ENCODE peak calls at places on chromosomes 5 and 9, in five cellular contexts. C is heart left ventricle, W is vagina, I is fibroblast of lung, M is uterus. B is an unnamed sample.

GRCh38 chr5:92800360-92800759 is 780.7 kb downstream of the NR2F1-AS1 start:
- DNase-seq in C (no peak), I (peak; percentile 53), M (no peak), W (no peak), B (no peak)

GRCh38 chr9:124879226-124879625 is 17.3 kb downstream of the ARPC5L start:
- DNase-seq in M (no peak), W (no peak), I (no peak), C (no peak), B (no peak)

GRCh38 chr5:130536726-130537125 is 628.3 kb downstream of the HINT1 start:
- DNase-seq in M (no peak), W (no peak), I (no peak), C (no peak), B (no peak)

GRCh38 chr5:31449175-31449574 is 82.7 kb downstream of the DROSHA start:
- DNase-seq in M (no peak), I (peak; percentile 85), W (no peak), C (no peak), B (no peak)

GRCh38 chr5:73186976-73187375 is 14.0 kb downstream of the TMEM174 start:
- DNase-seq in I (no peak), M (no peak), W (no peak), C (no peak), B (no peak)

GRCh38 chr5:157744055-157745011 is 821 bp downstream of the LSM11 start:
- DNase-seq in C (peak; percentile 29), I (peak; percentile 13), W (no peak), M (peak; percentile 33), B (peak; percentile 30)

GRCh38 chr9:107644774-107645463 is 155.3 kb upstream of the KLF4 start:
- DNase-seq in C (peak; percentile 69), I (no peak), M (no peak), W (no peak), B (no peak)

GRCh38 chr5:73454379-73455036 is 5.9 kb upstream of the FOXD1 start:
- DNase-seq in C (no peak), M (no peak), W (no peak), I (peak; percentile 55), B (peak; percentile 83)

GRCh38 chr5:35668320-35668719 is 50.7 kb downstream of the SPEF2 start:
- DNase-seq in C (no peak), I (no peak), W (no peak), M (no peak), B (no peak)

GRCh38 chr9:123654647-123655637 is 275.0 kb downstream of the DENND1A start:
- DNase-seq in C (no peak), I (no peak), W (no peak), M (no peak), B (no peak)

GRCh38 chr9:846852-847251 is 5.4 kb downstream of the DMRT1 start:
- DNase-seq in M (no peak), I (no peak), W (no peak), C (no peak), B (no peak)

GRCh38 chr5:93189707-93190120 is 391.3 kb downstream of the NR2F1-AS1 start:
- DNase-seq in W (no peak), I (peak; percentile 99), M (no peak), C (no peak), B (no peak)

GRCh38 chr5:159817262-159818029 is 98.8 kb upstream of the ADRA1B start:
- DNase-seq in W (no peak), M (no peak), C (no peak), I (peak; percentile 66), B (no peak)

GRCh38 chr5:65262094-65262493 is 219.6 kb downstream of the ADAMTS6 start:
- DNase-seq in W (no peak), I (peak; percentile 70), C (peak; percentile 18), M (peak; percentile 29), B (no peak)

GRCh38 chr9:73223594-73223993 is 71.9 kb downstream of the ANXA1 start:
- DNase-seq in M (no peak), W (no peak), C (no peak), I (no peak), B (no peak)

GRCh38 chr9:116687074-116687761 is at the start of gene TRIM32:
- DNase-seq in W (no peak), M (peak; percentile 93), I (peak; percentile 85), C (peak; percentile 93), B (peak; percentile 99)

GRCh38 chr9:89313842-89314241 is 2.8 kb downstream of the CKS2 start:
- DNase-seq in M (no peak), W (no peak), C (no peak), I (peak; percentile 39), B (no peak)

GRCh38 chr9:89309608-89310485 is 1.1 kb upstream of the CKS2 start:
- DNase-seq in W (no peak), C (no peak), I (no peak), M (no peak), B (peak; percentile 69)

GRCh38 chr9:89312154-89312616 is 1.2 kb downstream of the CKS2 start:
- DNase-seq in M (no peak), W (no peak), I (no peak), C (no peak), B (no peak)

GRCh38 chr9:89310486-89311345 is at the start of gene CKS2:
- DNase-seq in I (peak; percentile 100), C (peak; percentile 100), W (peak; percentile 100), M (peak; percentile 100), B (peak; percentile 99)

DNA sequence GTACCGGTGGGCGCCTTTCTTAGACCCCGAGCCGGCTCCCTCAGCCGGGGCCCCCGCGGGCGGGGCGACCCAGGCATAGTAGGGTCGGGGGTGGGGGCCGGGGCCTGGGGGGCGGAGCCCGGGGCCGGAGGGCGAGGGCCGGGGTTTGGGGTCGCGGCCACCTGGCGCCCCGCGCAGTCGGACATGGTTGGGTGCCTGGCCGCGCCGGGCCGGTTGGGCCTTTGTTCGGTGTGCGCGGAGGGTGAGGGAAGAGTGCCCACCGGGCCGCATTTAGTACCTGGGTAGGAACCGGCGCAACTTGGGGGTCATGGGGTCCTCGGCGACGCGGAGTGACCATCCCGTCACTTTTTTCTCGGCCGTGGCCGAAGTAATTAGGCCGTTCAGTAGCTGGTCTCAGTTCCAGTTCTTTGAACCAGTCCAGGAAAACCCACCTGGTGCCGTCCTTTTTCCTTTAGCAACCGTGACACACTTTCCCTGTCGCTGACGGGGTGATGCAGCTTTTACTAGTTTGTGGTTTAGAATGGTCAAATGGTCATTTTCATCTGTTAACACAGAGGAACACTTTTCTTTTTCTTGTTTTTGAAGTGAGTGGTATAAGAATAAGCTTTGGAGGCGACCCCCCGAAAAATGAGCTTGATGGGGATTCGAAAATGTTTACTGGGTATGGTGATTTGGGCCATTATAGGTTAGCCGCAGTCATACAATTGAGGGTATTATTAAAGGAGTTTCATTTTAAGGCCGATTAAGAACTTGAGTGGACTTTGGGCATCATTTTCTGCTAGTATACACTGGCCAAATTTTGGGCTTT is 555 bp downstream of the CKS2 start:
- DNase-seq in M (no peak), C (peak; percentile 22), W (no peak), I (no peak), B (no peak)
- H3K27ac ChIP-seq in M (no peak overlapping the region), C (no peak overlapping the region), W (peak overlapping the region; percentile 92), I (peak overlapping the region; percentile 94), B (peak overlapping the region; percentile 91)

DNA sequence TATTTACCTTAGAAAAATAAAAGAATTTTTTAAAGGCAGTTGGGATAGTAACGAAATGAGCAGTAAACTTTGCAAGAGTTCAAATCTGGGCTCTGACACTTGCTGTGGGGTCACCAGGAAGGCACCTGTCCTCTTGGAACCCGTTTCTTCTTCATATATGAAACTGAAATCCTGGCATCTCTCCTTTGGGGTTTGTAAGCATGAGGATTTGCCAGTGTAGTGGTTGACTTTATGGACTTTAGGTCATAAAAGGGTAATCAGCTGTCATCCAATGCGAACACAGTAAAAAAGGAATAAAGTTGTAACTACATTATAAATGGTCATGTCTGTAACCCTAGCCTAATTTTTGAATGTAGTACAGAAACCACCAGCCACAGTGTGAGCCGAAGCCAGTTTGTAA is 1.3 kb downstream of the RAB14 start:
- DNase-seq in W (no peak), C (no peak), M (no peak), I (no peak), B (no peak)
- H3K27ac ChIP-seq in W (peak overlapping the region; percentile 97), C (peak overlapping the region; percentile 8), M (peak overlapping the region; percentile 90), I (peak overlapping the region; percentile 76), B (no peak overlapping the region)

GRCh38 chr9:137028013-137028280 is at the start of gene ABCA2:
- DNase-seq in I (peak; percentile 23), M (no peak), W (no peak), C (no peak), B (no peak)

GRCh38 chr9:137030528-137030927 is 1.4 kb downstream of the FUT7 start:
- DNase-seq in C (peak; percentile 56), I (no peak), W (no peak), M (no peak), B (no peak)

GRCh38 chr9:137030006-137030405 is 1.9 kb downstream of the FUT7 start:
- DNase-seq in I (no peak), W (no peak), M (no peak), C (no peak), B (no peak)

GRCh38 chr9:137028281-137029057 is 432 bp upstream of the ABCA2 start:
- DNase-seq in M (peak; percentile 49), I (no peak), W (no peak), C (peak; percentile 78), B (peak; percentile 67)

DNA sequence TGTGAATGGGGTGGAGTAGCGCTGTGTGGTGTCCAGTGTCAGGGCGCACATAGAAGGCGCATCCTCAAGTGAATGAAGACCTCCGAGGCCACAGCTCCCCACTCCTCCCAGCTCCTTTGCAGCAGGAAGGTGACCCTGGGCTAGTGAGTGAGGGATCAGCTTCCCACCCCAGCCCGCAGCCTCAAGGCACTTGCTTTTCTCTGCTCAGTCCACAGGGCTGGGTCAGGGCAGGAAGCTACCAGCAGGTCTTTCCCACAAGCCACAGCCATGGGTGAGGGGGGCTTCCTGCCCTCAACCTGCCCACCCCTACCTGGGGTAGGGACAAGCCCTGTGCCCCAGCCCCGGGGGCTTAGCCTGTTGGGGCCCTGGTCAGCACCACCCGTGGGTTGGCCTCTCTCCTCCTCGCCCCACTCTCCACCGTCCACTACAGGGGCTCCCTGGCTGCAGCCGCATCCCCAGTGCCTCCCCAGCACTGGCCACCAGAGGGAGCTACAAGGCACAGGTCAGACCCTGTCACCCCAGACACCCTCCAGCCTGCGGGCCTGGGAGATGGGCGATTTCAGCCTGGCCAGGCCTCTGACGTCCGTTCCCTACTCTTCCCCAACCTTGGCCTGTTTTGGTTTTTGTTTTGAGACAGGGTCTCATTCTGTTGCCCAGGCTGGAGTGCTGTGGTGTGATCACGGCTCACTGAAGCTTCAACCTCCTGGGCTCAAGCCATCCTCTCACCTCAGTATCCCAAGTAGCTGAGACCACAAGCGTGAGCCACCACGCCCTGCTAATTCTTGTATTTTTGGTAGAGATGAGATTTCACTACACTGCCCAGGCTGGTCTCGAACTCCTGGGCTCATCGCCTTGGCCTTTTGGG is 1.3 kb upstream of the ABCA2 start:
- DNase-seq in W (no peak), I (peak; percentile 26), C (peak; percentile 77), M (peak; percentile 72), B (peak; percentile 89)
- H3K27ac ChIP-seq in W (peak overlapping the region; percentile 77), I (no peak overlapping the region), C (no peak overlapping the region), M (no peak overlapping the region), B (no peak overlapping the region)

DNA sequence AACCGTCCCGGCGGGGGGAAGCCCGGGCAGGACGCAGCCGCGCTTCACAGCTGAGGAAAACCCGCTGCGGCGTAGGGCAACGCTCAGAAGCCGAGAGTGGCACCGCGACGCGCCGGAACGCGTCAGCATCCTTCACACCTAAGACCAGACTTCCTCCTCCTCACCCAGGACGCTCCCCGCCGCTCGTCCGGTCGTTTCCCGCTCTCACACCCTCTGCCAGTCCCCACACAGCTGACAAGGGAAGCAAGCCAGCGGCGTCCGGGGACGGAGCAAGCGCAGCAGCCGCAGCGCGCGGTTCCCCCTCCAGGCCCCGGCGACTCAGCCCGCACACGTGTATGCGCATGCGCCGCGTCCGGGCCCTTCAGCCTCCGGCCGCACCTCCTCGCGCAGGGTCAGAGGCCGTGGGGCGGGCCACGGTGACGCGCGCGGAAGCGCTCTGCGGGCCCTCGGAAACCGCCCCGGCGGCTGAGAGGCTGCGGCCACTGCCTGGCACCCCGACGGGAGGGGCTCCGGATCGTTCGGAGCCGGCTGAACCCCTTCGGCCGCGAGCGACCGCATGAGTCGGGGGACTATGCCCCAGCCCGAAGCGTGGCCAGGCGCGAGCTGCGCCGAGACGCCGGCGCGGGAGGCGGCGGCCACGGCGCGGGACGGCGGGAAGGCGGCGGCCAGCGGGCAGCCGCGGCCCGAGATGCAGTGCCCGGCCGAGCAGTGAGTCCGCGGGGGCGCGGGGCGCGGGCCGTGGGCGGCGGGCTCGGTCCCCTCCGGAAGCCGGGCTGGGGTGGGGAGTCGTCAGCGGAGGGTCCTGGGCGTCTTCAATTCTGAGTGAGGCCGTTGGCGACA is at the start of gene OTULIN:
- DNase-seq in M (peak; percentile 90), C (peak; percentile 94), I (peak; percentile 83), W (no peak), B (peak; percentile 93)
- H3K27ac ChIP-seq in M (peak within 1 kb of the TSS; percentile 90), C (peak within 1 kb of the TSS; percentile 90), I (peak within 1 kb of the TSS; percentile 91), W (peak within 1 kb of the TSS; percentile 97), B (peak within 1 kb of the TSS; percentile 85)